ENCODE peak calls at places on chromosome 10, in nine cellular contexts. O is activated effector memory CD4-positive, alpha-beta T cell treated with anti-CD3 and anti-CD28 coated beads, Interleukin-2, amount 50 U/mL, for 16 hours; C is astrocyte of the hippocampus; S is activated T-helper 1 cell treated with anti-CD3 and anti-CD28 coated beads, Interleukin-2, amount 50 U/mL, for 16 hours; D is CD8-positive, alpha-beta memory T cell; U is dermis blood vessel endothelial cell; P is AG08396; T is NB4; X is adrenal gland. Y is an unnamed sample.

GRCh38 chr10:16116404-16117304 is 256.3 kb upstream of the MINDY3 start:
- DNase-seq in O (no peak), C (peak; percentile 13), S (no peak), D (no peak), U (peak; percentile 65), P (no peak), T (peak; percentile 57), X (no peak), Y (peak; percentile 2)

GRCh38 chr10:22825841-22826240 is 102.0 kb upstream of the ARMC3 start:
- DNase-seq in O (no peak), C (no peak), S (no peak), D (no peak), U (no peak), P (no peak), T (no peak), X (no peak), Y (peak; percentile 45)

GRCh38 chr10:69731698-69732097 is 70.0 kb upstream of the COL13A1 start:
- DNase-seq in O (peak; percentile 48), C (no peak), S (no peak), D (peak; percentile 26), U (no peak), P (no peak), T (no peak), X (no peak), Y (no peak)

GRCh38 chr10:93458821-93459257 is 23.3 kb downstream of the MYOF start:
- DNase-seq in O (no peak), C (peak; percentile 100), S (no peak), D (no peak), U (peak; percentile 99), P (peak; percentile 83), T (peak; percentile 62), X (peak; percentile 81), Y (peak; percentile 84)

GRCh38 chr10:42783181-42783549 is 570 bp downstream of the BMS1 start:
- DNase-seq in O (peak; percentile 72), C (peak; percentile 65), S (no peak), D (no peak), U (peak; percentile 86), P (peak; percentile 26), T (peak; percentile 34), X (peak; percentile 45), Y (peak; percentile 33)

GRCh38 chr10:101367569-101368453 is 13.8 kb downstream of the BTRC start:
- DNase-seq in O (no peak), C (peak; percentile 80), S (no peak), D (no peak), U (peak; percentile 90), P (peak; percentile 26), T (no peak), X (no peak), Y (peak; percentile 32)

GRCh38 chr10:98519936-98520335 is 73.2 kb upstream of the HPS1 start:
- DNase-seq in O (no peak), C (no peak), S (no peak), D (no peak), U (no peak), P (no peak), T (no peak), X (no peak), Y (no peak)

GRCh38 chr10:122140477-122140902 is 130.6 kb upstream of the BTBD16 start:
- DNase-seq in O (no peak), C (peak; percentile 46), S (no peak), D (no peak), U (peak; percentile 92), P (no peak), T (peak; percentile 62), X (no peak), Y (no peak)

Y was measured in small intestine.